ENCODE peak calls at places on chromosomes 3 and 15, in ten cellular contexts. B is endothelial cell of umbilical vein, K is Karpas-422, T is ascending aorta, E is transverse colon, X is prostate gland, N is mammary epithelial cell, V is heart left ventricle, F is ovary, L is neuronal stem cell. U is an unnamed sample.

GRCh38 chr3:138114988-138115971 is at the start of gene DZIP1L:
- DNase-seq in B (peak; percentile 61), K (no peak), T (peak; percentile 81), E (peak; percentile 37), X (peak; percentile 43), N (peak; percentile 64), V (peak; percentile 69), F (peak; percentile 76), L (peak; percentile 76), U (no peak)

GRCh38 chr15:71957026-71957425 is 146.7 kb downstream of the NR2E3 start:
- DNase-seq in B (no peak), K (no peak), T (no peak), E (no peak), X (no peak), N (no peak), V (no peak), F (no peak), L (no peak), U (no peak)

GRCh38 chr15:53272116-53272515 is 482.0 kb upstream of the ONECUT1 start:
- DNase-seq in B (no peak), K (no peak), T (no peak), E (no peak), X (no peak), N (no peak), V (no peak), F (no peak), L (no peak), U (no peak)

GRCh38 chr15:57015897-57016296 is 97.5 kb downstream of the TCF12 start:
- DNase-seq in B (no peak), K (no peak), T (no peak), E (no peak), X (no peak), N (peak; percentile 87), V (no peak), F (no peak), L (no peak), U (no peak)

GRCh38 chr3:197718904-197719303 is 17.8 kb downstream of the RUBCN start:
- DNase-seq in B (peak; percentile 39), K (no peak), T (no peak), E (no peak), X (no peak), N (peak; percentile 99), V (no peak), F (no peak), L (no peak), U (no peak)

GRCh38 chr3:67292356-67293225 is 294.5 kb downstream of the KBTBD8 start:
- DNase-seq in B (no peak), K (no peak), T (no peak), E (peak; percentile 16), X (peak; percentile 24), N (no peak), V (no peak), F (no peak), L (no peak), U (no peak)

GRCh38 chr3:170760174-170760526 is 109.8 kb downstream of the RPL22L1 start:
- DNase-seq in B (no peak), K (no peak), T (no peak), E (no peak), X (no peak), N (no peak), V (no peak), F (no peak), L (no peak), U (no peak)

GRCh38 chr3:126528800-126529541 is 5.0 kb downstream of the CHST13 start:
- DNase-seq in B (no peak), K (no peak), T (no peak), E (no peak), X (no peak), N (no peak), V (peak; percentile 50), F (no peak), L (no peak), U (no peak)

GRCh38 chr3:50238549-50239026 is 2.6 kb downstream of the GNAI2 start:
- DNase-seq in B (peak; percentile 33), K (no peak), T (peak; percentile 93), E (peak; percentile 93), X (peak; percentile 95), N (peak; percentile 62), V (peak; percentile 90), F (peak; percentile 68), L (no peak), U (no peak)

GRCh38 chr3:181847276-181847675 is 135.6 kb downstream of the SOX2 start:
- DNase-seq in B (no peak), K (no peak), T (no peak), E (no peak), X (no peak), N (peak; percentile 4), V (no peak), F (no peak), L (no peak), U (no peak)

GRCh38 chr3:12545473-12545791 is at the start of gene MKRN2OS:
- DNase-seq in B (no peak), K (no peak), T (no peak), E (peak; percentile 81), X (peak; percentile 27), N (peak; percentile 91), V (no peak), F (no peak), L (no peak), U (no peak)

GRCh38 chr3:95459706-95460105 is 1354.7 kb upstream of the EPHA6 start:
- DNase-seq in B (no peak), K (no peak), T (no peak), E (no peak), X (no peak), N (no peak), V (no peak), F (no peak), L (no peak), U (no peak)

GRCh38 chr3:4426782-4427344 is 40.2 kb downstream of the SUMF1 start:
- DNase-seq in B (peak; percentile 46), K (no peak), T (no peak), E (no peak), X (no peak), N (peak; percentile 72), V (no peak), F (no peak), L (no peak), U (no peak)

GRCh38 chr3:98814799-98815450 is 51.8 kb downstream of the ST3GAL6 start:
- DNase-seq in B (peak; percentile 60), K (no peak), T (no peak), E (no peak), X (no peak), N (peak; percentile 66), V (no peak), F (no peak), L (no peak), U (no peak)

GRCh38 chr3:10196389-10197052 is 31.8 kb downstream of the IRAK2 start:
- DNase-seq in B (no peak), K (no peak), T (no peak), E (peak; percentile 33), X (no peak), N (no peak), V (no peak), F (no peak), L (no peak), U (no peak)

GRCh38 chr15:82231233-82231632 is 31.3 kb downstream of the EFL1 start:
- DNase-seq in B (no peak), K (no peak), T (no peak), E (no peak), X (no peak), N (no peak), V (no peak), F (no peak), L (no peak), U (no peak)

GRCh38 chr15:68492855-68493254 is 60.9 kb upstream of the ITGA11 start:
- DNase-seq in B (no peak), K (no peak), T (no peak), E (no peak), X (no peak), N (peak; percentile 12), V (peak; percentile 21), F (peak; percentile 47), L (no peak), U (no peak)

GRCh38 chr15:63503739-63504246 is 600 bp upstream of the USP3 start:
- DNase-seq in B (peak; percentile 85), K (peak; percentile 76), T (peak; percentile 88), E (peak; percentile 77), X (peak; percentile 34), N (peak; percentile 83), V (peak; percentile 62), F (peak; percentile 67), L (no peak), U (peak; percentile 86)

DNA sequence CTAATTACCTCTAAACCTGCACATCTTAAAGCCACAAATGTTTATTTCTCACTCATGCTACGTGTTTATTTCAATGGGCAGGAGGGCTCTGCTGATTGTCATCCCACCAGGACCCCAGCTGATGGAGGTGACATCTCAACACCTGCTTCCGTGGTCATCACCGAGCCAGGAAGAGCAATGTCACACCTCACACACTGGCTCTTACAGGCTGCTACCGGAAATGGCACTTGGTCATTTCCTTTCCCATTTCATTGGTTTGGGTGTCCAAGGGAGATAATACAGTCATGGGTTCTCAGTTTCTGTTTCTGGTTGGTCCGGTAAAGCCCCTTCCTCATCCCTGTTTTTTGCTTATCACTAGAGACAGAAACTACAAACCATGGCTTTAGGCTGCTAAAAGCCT is 41.9 kb downstream of the ABHD2 start:
- DNase-seq in B (peak; percentile 57), K (no peak), T (no peak), E (no peak), X (no peak), N (no peak), V (no peak), F (no peak), L (no peak), U (no peak)
- H3K4me1 ChIP-seq in B (peaks cover 41% of the 10 kb centered on the region), K (peaks cover 9% of the 10 kb centered on the region), T (peaks cover 36% of the 10 kb centered on the region), E (peaks cover 37% of the 10 kb centered on the region), X (peaks cover 14% of the 10 kb centered on the region), N (peaks cover 30% of the 10 kb centered on the region), V (peaks cover 81% of the 10 kb centered on the region), F (no peaks in the 10 kb centered on the region), L (peaks cover 3% of the 10 kb centered on the region), U (no peaks in the 10 kb centered on the region)

DNA sequence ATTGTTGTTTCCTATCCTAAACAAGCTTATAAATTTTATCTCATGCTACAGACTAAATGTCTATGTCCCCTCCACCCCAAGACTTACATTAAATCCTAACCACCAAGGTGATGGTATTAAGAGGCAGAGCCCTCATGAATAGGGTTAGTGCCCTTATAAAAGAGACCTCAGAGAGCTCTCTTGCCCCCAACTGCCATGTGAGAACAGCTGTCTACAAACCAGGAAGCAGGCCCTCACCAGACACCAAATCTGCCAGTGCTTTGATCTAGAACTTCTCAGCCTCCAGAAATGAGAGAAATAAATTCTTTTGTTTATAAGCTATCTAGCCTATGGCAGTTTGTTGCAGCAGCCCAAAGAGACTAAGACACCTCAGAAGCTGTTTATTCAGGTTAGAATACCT is 58.5 kb downstream of the TP53BP1 start:
- DNase-seq in B (no peak), K (no peak), T (no peak), E (no peak), X (no peak), N (no peak), V (no peak), F (no peak), L (no peak), U (no peak)
- H3K27ac ChIP-seq in B (no peak overlapping the region), K (no peak overlapping the region), T (no peak overlapping the region), E (no peak overlapping the region), X (no peak overlapping the region), N (no peak overlapping the region), V (no peak overlapping the region), F (no peak overlapping the region), L (no peak overlapping the region), U (no peak overlapping the region)

GRCh38 chr15:27327467-27328045 is 356.6 kb downstream of the GABRG3 start:
- DNase-seq in B (no peak), K (no peak), T (no peak), E (no peak), X (no peak), N (no peak), V (no peak), F (no peak), L (no peak), U (no peak)
- H3K9me3 ChIP-seq in B (peaks cover 11% of the 10 kb centered on the region), K (peaks cover 23% of the 10 kb centered on the region), T (no peaks in the 10 kb centered on the region), E (peaks cover 9% of the 10 kb centered on the region), X (no peaks in the 10 kb centered on the region), N (peaks cover 47% of the 10 kb centered on the region), V (no peaks in the 10 kb centered on the region), F (no peaks in the 10 kb centered on the region), L (no peaks in the 10 kb centered on the region), U (no peaks in the 10 kb centered on the region)

GRCh38 chr3:129686941-129687340 is 80.5 kb upstream of the PLXND1 start:
- DNase-seq in B (peak; percentile 11), K (no peak), T (no peak), E (no peak), X (no peak), N (no peak), V (no peak), F (no peak), L (no peak), U (no peak)
- H3K4me1 ChIP-seq in B (no peaks in the 10 kb centered on the region), K (peaks cover 65% of the 10 kb centered on the region), T (no peaks in the 10 kb centered on the region), E (peaks cover 25% of the 10 kb centered on the region), X (no peaks in the 10 kb centered on the region), N (peaks cover 12% of the 10 kb centered on the region), V (peaks cover 37% of the 10 kb centered on the region), F (peaks cover 5% of the 10 kb centered on the region), L (peaks cover 31% of the 10 kb centered on the region), U (no peaks in the 10 kb centered on the region)

U was measured in effector memory CD4-positive, alpha-beta T cell.